ENCODE peak calls at places on chromosomes 11 and 22, in six cellular contexts. S is GM12891, H is H1, R is K562, T is GM12878, J is HepG2. O is an unnamed sample.
A peak's percentile ranks its signal among the peaks of the same experiment; 100 is the strongest.

GRCh38 chr11:104602643-104603042 is 295.6 kb downstream of the CASP12 start:
- DNase-seq in S (no peak), H (no peak), R (no peak), T (no peak), J (no peak), O (no peak)

GRCh38 chr11:35523351-35523768 is 2.1 kb downstream of the PAMR1 start:
- DNase-seq in S (no peak), H (no peak), R (no peak), T (no peak), J (no peak), O (no peak)

GRCh38 chr22:30605449-30606110 is 1.4 kb upstream of the TCN2 start:
- DNase-seq in S (no peak), H (no peak), R (peak; percentile 64), T (no peak), J (peak; percentile 44), O (no peak)

GRCh38 chr22:44369241-44369652 is 56.5 kb upstream of the SHISAL1 start:
- DNase-seq in S (no peak), H (peak; percentile 31), R (peak; percentile 16), T (no peak), J (no peak), O (no peak)

GRCh38 chr11:108873938-108874337 is 209.1 kb downstream of the DDX10 start:
- DNase-seq in S (no peak), H (no peak), R (no peak), T (no peak), J (no peak), O (no peak)

GRCh38 chr22:35072939-35073338 is 7.0 kb downstream of the ISX start:
- DNase-seq in S (no peak), H (no peak), R (no peak), T (no peak), J (no peak), O (no peak)

GRCh38 chr11:116901211-116901610 is 63.8 kb upstream of the APOA1 start:
- DNase-seq in S (no peak), H (no peak), R (no peak), T (no peak), J (no peak), O (no peak)

GRCh38 chr11:100930185-100930778 is 199.3 kb downstream of the PGR start:
- DNase-seq in S (no peak), H (no peak), R (peak; percentile 9), T (no peak), J (peak; percentile 46), O (no peak)

GRCh38 chr11:20010106-20010860 is 150.0 kb downstream of the DBX1 start:
- DNase-seq in S (no peak), H (no peak), R (no peak), T (no peak), J (no peak), O (no peak)

GRCh38 chr11:77728203-77728786 is 90.7 kb upstream of the CLNS1A start:
- DNase-seq in S (no peak), H (no peak), R (no peak), T (no peak), J (no peak), O (no peak)

GRCh38 chr22:17120711-17121234 is 387 bp downstream of the TMEM121B start:
- DNase-seq in S (no peak), H (no peak), R (peak; percentile 40), T (no peak), J (no peak), O (no peak)

GRCh38 chr11:18696638-18697225 is 1.8 kb upstream of the TMEM86A start:
- DNase-seq in S (no peak), H (no peak), R (no peak), T (no peak), J (no peak), O (no peak)

GRCh38 chr22:30516273-30516672 is 10.8 kb upstream of the SEC14L4 start:
- DNase-seq in S (no peak), H (no peak), R (no peak), T (no peak), J (no peak), O (no peak)

GRCh38 chr11:1763336-1763795 is 361 bp downstream of the CTSD start:
- DNase-seq in S (no peak), H (no peak), R (peak; percentile 59), T (no peak), J (no peak), O (peak; percentile 56)

GRCh38 chr22:29385748-29386147 is 2.6 kb downstream of the AP1B1 start:
- DNase-seq in S (no peak), H (no peak), R (no peak), T (peak; percentile 64), J (no peak), O (peak; percentile 32)

DNA sequence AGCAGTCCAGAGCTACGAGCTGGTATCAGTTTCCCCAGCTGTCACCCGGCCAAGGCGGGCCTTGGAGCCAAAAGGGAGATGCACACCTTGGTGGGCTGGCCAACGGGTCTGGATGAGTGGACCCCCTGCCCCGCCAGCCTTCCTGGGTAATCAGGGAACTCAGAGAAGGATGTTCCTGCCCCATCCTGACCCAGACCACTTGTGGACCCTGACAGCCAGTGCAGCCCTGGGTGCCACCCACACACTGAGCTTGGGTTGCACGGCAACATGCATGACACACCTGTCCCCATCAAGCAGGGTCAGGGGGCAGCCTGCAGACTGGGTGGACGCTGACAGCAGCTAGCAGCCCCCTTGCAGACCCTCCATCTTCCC is 8.6 kb downstream of the SLC25A1 start:
- DNase-seq in S (no peak), H (no peak), R (no peak), T (no peak), J (no peak), O (no peak)
- TF ChIP-seq POLR2A in S (no peak), H (no peak), R (no peak), T (no peak), J (no peak), O (no peak)

DNA sequence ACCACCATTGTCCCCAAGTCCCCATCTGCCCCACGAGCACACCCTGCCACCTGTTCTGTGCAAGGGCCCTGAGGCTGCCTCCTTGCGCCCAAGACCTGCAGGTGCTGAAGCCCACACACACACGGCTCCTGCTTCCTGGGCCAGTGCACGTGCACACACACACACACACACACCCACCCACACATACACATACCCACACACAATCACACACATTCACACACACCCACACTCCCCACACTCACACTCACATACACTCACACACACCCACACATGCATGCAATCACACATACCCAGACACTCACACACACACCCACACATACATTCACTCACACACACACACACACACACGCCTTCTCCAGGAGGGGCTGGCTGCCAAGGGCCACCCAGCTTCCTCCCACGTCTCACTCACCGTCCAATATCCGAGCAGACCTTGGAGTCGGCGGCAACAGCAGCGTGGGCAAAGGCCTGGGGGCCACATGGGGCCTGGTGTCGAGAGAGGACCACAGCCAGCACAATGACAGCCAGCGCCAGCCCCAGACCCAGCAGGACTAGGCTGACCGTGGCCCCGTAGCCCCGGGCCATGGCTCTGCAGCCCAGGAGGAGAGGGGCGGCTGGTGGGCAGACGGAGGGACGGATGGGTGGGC is 616 bp downstream of the GGT5 start:
- DNase-seq in S (no peak), H (no peak), R (peak; percentile 2), T (no peak), J (no peak), O (no peak)
- TF ChIP-seq TAF1 in S (no peak), H (no peak), R (no peak), T (no peak), J (no peak), O (no peak)

DNA sequence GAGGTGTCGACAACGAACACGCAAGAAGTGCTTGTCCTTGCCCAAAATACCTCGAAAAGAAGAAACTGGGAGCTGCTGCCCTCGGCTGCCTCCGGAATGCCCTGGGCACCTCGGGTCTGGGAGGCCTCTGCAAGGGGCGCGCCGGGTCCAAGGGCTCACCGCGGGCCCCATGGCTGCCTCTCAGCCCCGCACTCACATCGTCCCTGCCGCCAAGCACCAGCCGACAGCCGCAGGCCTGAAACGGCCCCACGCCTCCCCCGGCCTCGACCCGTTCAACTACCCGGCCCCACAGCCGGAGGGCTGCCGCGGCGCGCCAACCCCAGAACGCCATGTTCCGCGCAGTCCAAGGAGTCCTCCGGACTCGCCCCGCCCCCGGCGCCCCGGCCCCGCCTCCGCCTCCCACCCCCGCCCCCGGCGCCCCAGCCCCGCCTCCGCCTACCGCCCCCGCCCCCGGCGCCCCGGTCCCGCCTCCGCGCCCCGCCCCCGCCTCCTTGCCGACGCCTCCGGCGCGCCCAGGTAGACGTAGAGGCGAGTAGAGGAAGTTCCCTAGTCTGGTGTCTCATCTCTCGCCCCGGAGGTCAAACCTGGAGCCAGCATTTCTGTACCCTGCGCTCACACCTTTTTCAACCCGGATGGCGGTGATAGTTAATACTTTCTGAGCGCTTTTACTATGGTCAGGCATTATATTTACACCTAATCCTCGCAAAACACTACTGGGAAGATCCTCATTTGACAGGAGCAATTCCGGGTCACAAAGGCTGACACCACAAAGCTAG is at the start of gene SIRT3:
- DNase-seq in S (peak; percentile 94), H (peak; percentile 34), R (peak; percentile 96), T (peak; percentile 42), J (peak; percentile 73), O (peak; percentile 92)
- TF ChIP-seq POLR2A in S (peak; percentile 60), H (no peak), R (peak; percentile 77), T (peak; percentile 83), J (peak; percentile 91), O (peak; percentile 64)

GRCh38 chr11:70877151-70877550 is 375.2 kb downstream of the SHANK2 start:
- DNase-seq in S (no peak), H (no peak), R (no peak), T (no peak), J (no peak), O (no peak)

GRCh38 chr11:70879601-70880285 is 372.6 kb downstream of the SHANK2 start:
- DNase-seq in S (no peak), H (no peak), R (no peak), T (no peak), J (no peak), O (no peak)

GRCh38 chr11:70878366-70878765 is 374.0 kb downstream of the SHANK2 start:
- DNase-seq in S (no peak), H (no peak), R (no peak), T (no peak), J (no peak), O (no peak)

GRCh38 chr11:70873736-70874412 is 378.5 kb downstream of the SHANK2 start:
- DNase-seq in S (no peak), H (no peak), R (no peak), T (no peak), J (no peak), O (no peak)

DNA sequence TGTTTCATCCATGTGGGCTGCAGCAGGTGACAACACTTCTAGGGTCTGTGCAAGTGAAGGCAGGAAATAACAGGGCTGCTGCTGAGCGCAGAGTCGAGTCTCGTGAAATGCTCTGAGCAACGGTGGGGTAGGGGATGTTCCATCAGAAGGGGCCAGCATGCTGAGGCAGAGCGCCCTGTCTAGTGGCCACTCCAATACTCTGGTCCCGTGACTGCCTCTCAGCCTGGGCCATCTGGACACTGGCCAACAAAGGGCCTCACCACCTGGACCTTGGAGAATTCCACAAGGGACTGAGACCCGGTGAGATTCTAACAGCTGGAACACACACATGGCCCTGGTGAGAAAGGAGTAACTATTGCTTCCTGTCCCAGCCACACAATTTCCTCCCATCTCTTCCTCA is 375.7 kb downstream of the SHANK2 start:
- DNase-seq in S (no peak), H (no peak), R (no peak), T (no peak), J (no peak), O (no peak)
- TF ChIP-seq TAF1 in S (no peak), H (no peak), R (no peak), T (no peak), J (no peak), O (no peak)

GRCh38 chr22:36327922-36328551 is 59.7 kb downstream of the MYH9 start:
- DNase-seq in S (no peak), H (no peak), R (no peak), T (no peak), J (no peak), O (no peak)
- TF ChIP-seq POLR2A in S (no peak), H (peak; percentile 42), R (no peak), T (peak; percentile 54), J (no peak), O (no peak)

O was measured in GM12892.